ENCODE peak calls at places on chromosomes 6 and 20, in six cellular contexts. Q is K562, C is endothelial cell of umbilical vein, Y is HepG2, M is GM12878, N is A549. P is an unnamed sample.

GRCh38 chr6:30740993-30741784 is 1.3 kb downstream of the FLOT1 start:
- DNase-seq in Y (no peak), C (peak), M (no peak), N (no peak), Q (no peak), P (no peak)

GRCh38 chr20:41258489-41258888 is 59.0 kb downstream of the ZHX3 start:
- DNase-seq in N (no peak), Q (no peak), M (no peak), C (no peak), Y (no peak), P (no peak)

GRCh38 chr20:47330933-47331708 is 25.4 kb downstream of the ZMYND8 start:
- DNase-seq in M (no peak), Q (peak), N (peak), Y (no peak), C (peak), P (peak)

GRCh38 chr6:139855741-139856206 is 481.3 kb upstream of the CITED2 start:
- DNase-seq in M (no peak), C (no peak), N (no peak), Q (no peak), Y (no peak), P (no peak)

GRCh38 chr6:160106010-160106409 is 15.6 kb upstream of the SLC22A1 start:
- DNase-seq in Y (no peak), N (no peak), C (no peak), M (no peak), Q (no peak), P (no peak)

GRCh38 chr6:151721671-151722070 is 85.8 kb upstream of the ESR1 start:
- DNase-seq in Y (no peak), N (no peak), M (no peak), C (no peak), Q (no peak), P (no peak)

GRCh38 chr6:75458895-75459294 is 34.7 kb downstream of the FILIP1 start:
- DNase-seq in C (no peak), Y (no peak), Q (no peak), M (no peak), N (peak), P (no peak)

GRCh38 chr6:81865712-81866111 is 113.2 kb upstream of the TENT5A start:
- DNase-seq in C (peak), N (peak), Y (peak), M (no peak), Q (no peak), P (no peak)

GRCh38 chr20:62952373-62953166 is at the start of gene SLC17A9:
- DNase-seq in N (no peak), Q (peak), M (peak), Y (peak), C (peak), P (peak)

GRCh38 chr6:163667372-163668060 is 253.0 kb downstream of the QKI start:
- DNase-seq in C (no peak), N (no peak), M (peak), Y (no peak), Q (no peak), P (peak)

GRCh38 chr6:87641065-87641692 is 51.2 kb downstream of the ORC3 start:
- DNase-seq in C (no peak), Y (peak), M (no peak), Q (no peak), N (no peak), P (no peak)

GRCh38 chr20:14481863-14482262 is 144.5 kb upstream of the FLRT3 start:
- DNase-seq in N (no peak), C (peak), M (no peak), Q (no peak), Y (no peak), P (no peak)

GRCh38 chr6:43702522-43703440 is 15.2 kb upstream of the MRPS18A start:
- DNase-seq in Q (peak), N (peak), C (peak), M (no peak), Y (peak), P (peak)

GRCh38 chr6:24859132-24859531 is 60.4 kb upstream of the ARMH2 start:
- DNase-seq in Y (no peak), N (no peak), M (no peak), C (no peak), Q (no peak), P (no peak)

GRCh38 chr6:163745566-163746400 is 331.3 kb downstream of the QKI start:
- DNase-seq in Q (peak), Y (peak), C (peak), M (no peak), N (peak), P (no peak)

GRCh38 chr6:82893889-82894652 is 171.6 kb downstream of the UBE3D start:
- DNase-seq in M (no peak), Y (no peak), N (no peak), C (no peak), Q (peak), P (no peak)

GRCh38 chr20:32462900-32463641 is 104.9 kb downstream of the ASXL1 start:
- DNase-seq in Y (no peak), M (no peak), N (no peak), Q (no peak), C (no peak), P (no peak)

GRCh38 chr6:146289816-146290588 is 253.6 kb upstream of the RAB32 start:
- DNase-seq in C (peak), Y (no peak), Q (no peak), N (no peak), M (no peak), P (peak)

GRCh38 chr6:129710722-129711631 is 1.0 kb upstream of the ARHGAP18 start:
- DNase-seq in M (no peak), Q (no peak), Y (no peak), N (no peak), C (no peak), P (no peak)

GRCh38 chr6:108961077-108961476 is 112.9 kb downstream of the ARMC2 start:
- DNase-seq in Q (no peak), C (no peak), M (no peak), N (no peak), Y (no peak), P (no peak)

GRCh38 chr6:100482698-100483097 is 18.0 kb upstream of the SIM1 start:
- DNase-seq in Y (peak), N (no peak), C (no peak), Q (no peak), M (no peak), P (no peak)

GRCh38 chr6:81623106-81623834 is 129.2 kb downstream of the TENT5A start:
- DNase-seq in Q (no peak), C (no peak), Y (no peak), N (no peak), M (no peak), P (no peak)

GRCh38 chr20:35588397-35588796 is 27.2 kb upstream of the SPAG4 start:
- DNase-seq in Q (no peak), M (no peak), C (no peak), N (no peak), Y (no peak), P (no peak)

GRCh38 chr6:2749972-2750600 is 636 bp downstream of the MYLK4 start:
- DNase-seq in N (peak), Q (peak), M (no peak), C (peak), Y (peak), P (peak)

GRCh38 chr6:64280569-64280968 is 645.0 kb downstream of the PHF3 start:
- DNase-seq in C (peak), M (no peak), N (no peak), Q (no peak), Y (peak), P (peak)

GRCh38 chr20:3655032-3655405 is 8.2 kb downstream of the GFRA4 start:
- DNase-seq in N (no peak), Y (no peak), C (no peak), Q (no peak), M (no peak), P (no peak)

GRCh38 chr6:12114055-12114503 is 102.0 kb downstream of the HIVEP1 start:
- DNase-seq in Y (no peak), N (no peak), Q (no peak), M (no peak), C (no peak), P (no peak)

GRCh38 chr20:33915726-33916331 is 77.9 kb upstream of the RALY start:
- DNase-seq in M (no peak), N (peak), Y (peak), C (no peak), Q (peak), P (peak)

GRCh38 chr20:37484386-37484785 is 36.7 kb upstream of the NNAT start:
- DNase-seq in N (no peak), Y (no peak), C (peak), M (no peak), Q (no peak), P (no peak)

GRCh38 chr6:163760860-163761259 is 346.3 kb downstream of the QKI start:
- DNase-seq in Q (no peak), C (no peak), M (no peak), N (no peak), Y (no peak), P (no peak)

GRCh38 chr6:41600499-41601247 is 37.6 kb upstream of the MDFI start:
- DNase-seq in Q (no peak), C (no peak), N (no peak), M (no peak), Y (no peak), P (no peak)

GRCh38 chr20:21048841-21049273 is 57.3 kb downstream of the LINC00237 start:
- DNase-seq in Y (peak), N (peak), C (peak), Q (peak), M (no peak), P (peak)

GRCh38 chr6:105851586-105851985 is 234.6 kb upstream of the PRDM1 start:
- DNase-seq in N (no peak), Q (no peak), C (no peak), M (no peak), Y (no peak), P (no peak)

GRCh38 chr6:127547215-127547614 is 28.1 kb upstream of the MTCL3 start:
- DNase-seq in Y (no peak), N (no peak), M (no peak), C (no peak), Q (no peak), P (peak)

GRCh38 chr6:42512498-42513042 is 51.3 kb upstream of the UBR2 start:
- DNase-seq in Y (no peak), C (no peak), N (no peak), Q (no peak), M (no peak), P (no peak)

GRCh38 chr6:143773503-143773902 is 69.6 kb upstream of the LTV1 start:
- DNase-seq in N (no peak), C (no peak), Y (no peak), Q (no peak), M (no peak), P (no peak)

GRCh38 chr20:33650753-33651561 is 11.2 kb upstream of the C20orf144 start:
- DNase-seq in Y (no peak), Q (no peak), C (no peak), N (no peak), M (no peak), P (no peak)

GRCh38 chr6:89291256-89291819 is 23.8 kb downstream of the GABRR2 start:
- DNase-seq in N (no peak), C (peak), Q (no peak), Y (peak), M (no peak), P (no peak)

GRCh38 chr20:25050082-25050481 is 7.9 kb downstream of the ACSS1 start:
- DNase-seq in C (no peak), M (no peak), Y (no peak), N (no peak), Q (no peak), P (no peak)

GRCh38 chr6:39493174-39493573 is 170.7 kb upstream of the KCNK16 start:
- DNase-seq in Y (no peak), M (no peak), Q (no peak), N (no peak), C (no peak), P (no peak)
- TF ChIP-seq MYC in Y (no peak), M (no peak), Q (no peak), N (no peak), C (no peak), P (no peak)

GRCh38 chr6:20687494-20687893 is 153.2 kb downstream of the CDKAL1 start:
- DNase-seq in N (no peak), Y (no peak), M (no peak), C (no peak), Q (no peak), P (no peak)

GRCh38 chr6:20686142-20686541 is 151.9 kb downstream of the CDKAL1 start:
- DNase-seq in C (no peak), N (no peak), Q (no peak), M (no peak), Y (no peak), P (no peak)

GRCh38 chr6:20681243-20681684 is 147.0 kb downstream of the CDKAL1 start:
- DNase-seq in M (no peak), N (no peak), Y (peak), C (no peak), Q (no peak), P (no peak)

GRCh38 chr6:20680697-20681165 is 146.5 kb downstream of the CDKAL1 start:
- DNase-seq in Q (no peak), M (no peak), N (no peak), C (peak), Y (no peak), P (no peak)

GRCh38 chr6:20684474-20684873 is 150.2 kb downstream of the CDKAL1 start:
- DNase-seq in M (no peak), N (no peak), C (no peak), Q (no peak), Y (no peak), P (no peak)
- TF ChIP-seq MYC in M (no peak), N (no peak), C (no peak), Q (no peak), Y (no peak), P (no peak)

DNA sequence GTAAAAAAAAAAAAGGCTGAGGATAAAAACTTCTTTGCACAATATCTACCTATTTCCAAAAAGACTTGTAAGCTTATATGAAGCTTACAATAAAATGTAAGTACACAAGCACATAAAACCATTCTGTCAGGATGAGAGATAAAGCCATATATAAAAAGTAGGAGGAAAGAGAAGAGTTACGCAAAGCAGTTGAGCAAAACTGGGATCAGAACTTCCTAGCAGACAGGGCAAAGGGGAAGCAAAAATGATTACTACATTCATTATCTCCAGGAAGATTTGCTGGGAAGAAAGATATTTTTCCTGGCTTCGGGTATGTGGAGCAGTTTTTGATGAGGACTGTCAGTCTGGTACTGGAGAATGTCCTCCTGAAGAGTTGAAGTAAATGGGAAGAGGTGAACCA is 198.1 kb downstream of the MTFR2 start:
- DNase-seq in C (no peak), Q (no peak), M (no peak), Y (no peak), N (no peak), P (no peak)
- TF ChIP-seq MYC in C (no peak), Q (no peak), M (no peak), Y (no peak), N (no peak), P (no peak)

GRCh38 chr6:36750090-36750489 is 52.5 kb downstream of the RAB44 start:
- DNase-seq in M (no peak), C (no peak), Y (no peak), N (no peak), Q (peak), P (no peak)
- TF ChIP-seq MYC in M (no peak), C (no peak), Y (no peak), N (no peak), Q (no peak), P (no peak)

GRCh38 chr6:52718535-52718934 is 44.7 kb downstream of the GSTA2 start:
- DNase-seq in M (no peak), Y (no peak), C (no peak), Q (no peak), N (no peak), P (no peak)
- TF ChIP-seq MYC in M (no peak), Y (no peak), C (no peak), Q (no peak), N (no peak), P (no peak)